ENCODE peak calls at places on chromosomes 7 and 10, in ten cellular contexts. T is SW480; F is fibroblast of pulmonary artery; R is body of pancreas; L is GM20000; K is stimulated activated CD8-positive, alpha-beta memory T cell treated with anti-CD3 and anti-CD28 coated beads, Interleukin-7, amount 100 ng/mL, for 48 hours; A is germinal center; Y is ovary; W is midbrain; G is RCC 7860. E is an unnamed sample.

GRCh38 chr10:73465978-73466709 is 29.7 kb downstream of the PPP3CB start:
- DNase-seq in T (no peak), F (no peak), R (no peak), L (no peak), K (no peak), A (no peak), Y (no peak), W (no peak), G (no peak), E (no peak)

GRCh38 chr10:105577865-105578607 is 936.9 kb downstream of the SORCS3 start:
- DNase-seq in T (no peak), F (no peak), R (no peak), L (no peak), K (no peak), A (no peak), Y (no peak), W (no peak), G (no peak), E (no peak)

GRCh38 chr7:130418306-130418705 is 22.5 kb downstream of the CEP41 start:
- DNase-seq in T (no peak), F (no peak), R (no peak), L (no peak), K (no peak), A (no peak), Y (no peak), W (no peak), G (no peak), E (no peak)

GRCh38 chr10:129244298-129244697 is 222.7 kb upstream of the MGMT start:
- DNase-seq in T (no peak), F (no peak), R (no peak), L (no peak), K (no peak), A (no peak), Y (no peak), W (no peak), G (no peak), E (no peak)

GRCh38 chr7:53094827-53095226 is 59.4 kb downstream of the POM121L12 start:
- DNase-seq in T (no peak), F (peak), R (no peak), L (no peak), K (no peak), A (no peak), Y (no peak), W (no peak), G (no peak), E (peak)

GRCh38 chr10:43861966-43862751 is 213.5 kb upstream of the ZNF32 start:
- DNase-seq in T (no peak), F (peak), R (no peak), L (no peak), K (no peak), A (no peak), Y (peak), W (no peak), G (peak), E (no peak)

GRCh38 chr7:40876604-40877003 is 741.8 kb downstream of the SUGCT start:
- DNase-seq in T (no peak), F (no peak), R (no peak), L (no peak), K (no peak), A (no peak), Y (no peak), W (no peak), G (no peak), E (no peak)

GRCh38 chr7:132771301-132771730 is 195.0 kb upstream of the PLXNA4 start:
- DNase-seq in T (no peak), F (no peak), R (no peak), L (no peak), K (no peak), A (peak), Y (no peak), W (peak), G (no peak), E (peak)

GRCh38 chr10:79347894-79348639 is 798 bp downstream of the PPIF start:
- DNase-seq in T (peak), F (peak), R (peak), L (peak), K (peak), A (peak), Y (peak), W (peak), G (peak), E (peak)

GRCh38 chr10:88831709-88832108 is 19.9 kb downstream of the ANKRD22 start:
- DNase-seq in T (peak), F (no peak), R (no peak), L (no peak), K (no peak), A (no peak), Y (no peak), W (no peak), G (no peak), E (no peak)

GRCh38 chr10:15621116-15621515 is 98.6 kb downstream of the ITGA8 start:
- DNase-seq in T (no peak), F (no peak), R (no peak), L (no peak), K (no peak), A (no peak), Y (no peak), W (peak), G (no peak), E (no peak)

GRCh38 chr10:131641231-131641630 is 259.6 kb upstream of the PPP2R2D start:
- DNase-seq in T (peak), F (no peak), R (peak), L (peak), K (no peak), A (no peak), Y (no peak), W (no peak), G (no peak), E (peak)

GRCh38 chr7:5689118-5689517 is 92.3 kb downstream of the RNF216 start:
- DNase-seq in T (no peak), F (peak), R (no peak), L (no peak), K (no peak), A (no peak), Y (no peak), W (no peak), G (no peak), E (no peak)

GRCh38 chr7:30705596-30705995 is 23.3 kb upstream of the CRHR2 start:
- DNase-seq in T (no peak), F (no peak), R (no peak), L (no peak), K (no peak), A (no peak), Y (no peak), W (no peak), G (no peak), E (no peak)

GRCh38 chr10:91409869-91410637 is at the start of gene HECTD2:
- DNase-seq in T (peak), F (peak), R (peak), L (peak), K (peak), A (peak), Y (peak), W (peak), G (peak), E (peak)

GRCh38 chr10:100509241-100509640 is 10.4 kb downstream of the SEC31B start:
- DNase-seq in T (no peak), F (peak), R (no peak), L (no peak), K (peak), A (no peak), Y (no peak), W (no peak), G (no peak), E (no peak)

GRCh38 chr10:71763352-71764127 is 9.8 kb downstream of the VSIR start:
- DNase-seq in T (no peak), F (no peak), R (no peak), L (no peak), K (no peak), A (no peak), Y (no peak), W (no peak), G (no peak), E (no peak)

GRCh38 chr7:133479456-133480097 is 226.7 kb downstream of the EXOC4 start:
- DNase-seq in T (no peak), F (no peak), R (no peak), L (no peak), K (no peak), A (no peak), Y (no peak), W (no peak), G (no peak), E (no peak)

GRCh38 chr7:91310829-91311460 is 46.7 kb downstream of the FZD1 start:
- DNase-seq in T (no peak), F (peak), R (peak), L (no peak), K (no peak), A (no peak), Y (no peak), W (no peak), G (peak), E (peak)

GRCh38 chr7:130560972-130561371 is 69.1 kb downstream of the MEST start:
- DNase-seq in T (peak), F (peak), R (peak), L (peak), K (no peak), A (peak), Y (no peak), W (no peak), G (peak), E (no peak)

GRCh38 chr10:6701289-6701688 is 121.2 kb upstream of the PRKCQ start:
- DNase-seq in T (no peak), F (no peak), R (no peak), L (no peak), K (no peak), A (no peak), Y (no peak), W (no peak), G (no peak), E (peak)

E was measured in islet precursor cell.